ENCODE peak calls at places on chromosome 12, in six cellular contexts. One of them, this sample, is unnamed.

GRCh38 chr12:53172352-53172751 is 8.2 kb upstream of the ZNF740 start:
- DNase-seq in fibroblast of lung: peak
- DNase-seq in CD8-positive, alpha-beta T cell: no peak
- DNase-seq in NCI-H524: no peak
- DNase-seq in left cardiac atrium: no peak
- DNase-seq in hypothalamus: no peak
- DNase-seq in this sample: no peak

GRCh38 chr12:110741371-110741770 is 1.3 kb downstream of the PPP1CC start:
- DNase-seq in fibroblast of lung: no peak
- DNase-seq in CD8-positive, alpha-beta T cell: no peak
- DNase-seq in NCI-H524: no peak
- DNase-seq in left cardiac atrium: no peak
- DNase-seq in hypothalamus: no peak
- DNase-seq in this sample: no peak

GRCh38 chr12:20641127-20641526 is 54.0 kb upstream of the SLCO1C1 start:
- DNase-seq in fibroblast of lung: no peak
- DNase-seq in CD8-positive, alpha-beta T cell: no peak
- DNase-seq in NCI-H524: no peak
- DNase-seq in left cardiac atrium: peak
- DNase-seq in hypothalamus: no peak
- DNase-seq in this sample: no peak

GRCh38 chr12:57368349-57369095 is 62.3 kb downstream of the R3HDM2 start:
- DNase-seq in fibroblast of lung: peak
- DNase-seq in CD8-positive, alpha-beta T cell: no peak
- DNase-seq in NCI-H524: no peak
- DNase-seq in left cardiac atrium: no peak
- DNase-seq in hypothalamus: no peak
- DNase-seq in this sample: no peak

GRCh38 chr12:8615206-8615605 is 2.5 kb upstream of the AICDA start:
- DNase-seq in fibroblast of lung: no peak
- DNase-seq in CD8-positive, alpha-beta T cell: no peak
- DNase-seq in NCI-H524: no peak
- DNase-seq in left cardiac atrium: no peak
- DNase-seq in hypothalamus: no peak
- DNase-seq in this sample: no peak

GRCh38 chr12:58202933-58203713 is 261.8 kb downstream of the ATP23 start:
- DNase-seq in fibroblast of lung: no peak
- DNase-seq in CD8-positive, alpha-beta T cell: no peak
- DNase-seq in NCI-H524: no peak
- DNase-seq in left cardiac atrium: peak
- DNase-seq in hypothalamus: no peak
- DNase-seq in this sample: no peak

GRCh38 chr12:122849352-122850047 is 14.2 kb downstream of the HIP1R start:
- DNase-seq in fibroblast of lung: no peak
- DNase-seq in CD8-positive, alpha-beta T cell: no peak
- DNase-seq in NCI-H524: no peak
- DNase-seq in left cardiac atrium: no peak
- DNase-seq in hypothalamus: peak
- DNase-seq in this sample: no peak

GRCh38 chr12:85531345-85531744 is 251.3 kb downstream of the ALX1 start:
- DNase-seq in fibroblast of lung: no peak
- DNase-seq in CD8-positive, alpha-beta T cell: no peak
- DNase-seq in NCI-H524: no peak
- DNase-seq in left cardiac atrium: no peak
- DNase-seq in hypothalamus: no peak
- DNase-seq in this sample: peak

GRCh38 chr12:109744026-109744425 is 30.4 kb downstream of the FAM222A start:
- DNase-seq in fibroblast of lung: no peak
- DNase-seq in CD8-positive, alpha-beta T cell: no peak
- DNase-seq in NCI-H524: no peak
- DNase-seq in left cardiac atrium: peak
- DNase-seq in hypothalamus: no peak
- DNase-seq in this sample: no peak

GRCh38 chr12:20883288-20883687 is 72.8 kb downstream of the SLCO1B3 start:
- DNase-seq in fibroblast of lung: no peak
- DNase-seq in CD8-positive, alpha-beta T cell: no peak
- DNase-seq in NCI-H524: no peak
- DNase-seq in left cardiac atrium: peak
- DNase-seq in hypothalamus: no peak
- DNase-seq in this sample: no peak

GRCh38 chr12:102439391-102440108 is 40.8 kb downstream of the IGF1 start:
- DNase-seq in fibroblast of lung: peak
- DNase-seq in CD8-positive, alpha-beta T cell: no peak
- DNase-seq in NCI-H524: no peak
- DNase-seq in left cardiac atrium: no peak
- DNase-seq in hypothalamus: no peak
- DNase-seq in this sample: no peak